ENCODE peak calls at places on chromosomes 11 and 22, in seven cellular contexts. K is neuronal stem cell, A is IMR-90, D is mesendoderm, Q is mesenchymal stem cell, N is trophoblast cell, H is H1. J is an unnamed sample.

GRCh38 chr22:30574095-30574981 is at the start of gene GAL3ST1:
- DNase-seq in H (no peak), K (peak), D (peak), Q (no peak), A (no peak), N (no peak), J (peak)

GRCh38 chr22:48662476-48663150 is 1165.1 kb downstream of the BRD1 start:
- DNase-seq in K (no peak), D (no peak), Q (no peak), N (no peak), H (no peak), A (no peak), J (no peak)

GRCh38 chr22:22235564-22235963 is 9.0 kb upstream of the VPREB1 start:
- DNase-seq in N (no peak), K (no peak), D (peak), A (no peak), Q (no peak), H (peak), J (peak)

GRCh38 chr11:100467821-100468508 is 219.1 kb upstream of the ARHGAP42 start:
- DNase-seq in N (no peak), A (no peak), D (no peak), K (no peak), Q (peak), H (no peak), J (no peak)

GRCh38 chr11:67504950-67505561 is at the start of gene PITPNM1:
- DNase-seq in H (peak), A (peak), Q (peak), D (peak), N (peak), K (peak), J (peak)

GRCh38 chr11:9362393-9362863 is 22.0 kb upstream of the IPO7 start:
- DNase-seq in N (no peak), Q (peak), H (no peak), A (no peak), K (no peak), D (peak), J (peak)

GRCh38 chr11:11468919-11469318 is 115.9 kb upstream of the CSNK2A3 start:
- DNase-seq in Q (peak), A (peak), D (no peak), H (no peak), N (no peak), K (no peak), J (no peak)

GRCh38 chr11:61267437-61267841 is 26.5 kb downstream of the PGA5 start:
- DNase-seq in A (no peak), D (no peak), N (no peak), Q (no peak), H (no peak), K (no peak), J (no peak)

GRCh38 chr11:119205080-119205479 is 1.1 kb upstream of the CBL start:
- DNase-seq in H (no peak), A (no peak), N (peak), D (no peak), K (no peak), Q (no peak), J (no peak)

GRCh38 chr11:88016392-88017020 is 158.7 kb downstream of the RAB38 start:
- DNase-seq in K (peak), A (peak), N (peak), H (peak), D (peak), Q (peak), J (peak)

GRCh38 chr22:20590477-20591294 is 83.3 kb downstream of the MED15 start:
- DNase-seq in H (no peak), K (no peak), D (no peak), N (no peak), Q (no peak), A (no peak), J (no peak)

GRCh38 chr22:42805998-42806481 is 51.0 kb downstream of the ARFGAP3 start:
- DNase-seq in N (no peak), Q (no peak), K (no peak), D (no peak), H (peak), A (no peak), J (peak)

GRCh38 chr11:43575931-43576833 is 104.4 kb upstream of the HSD17B12 start:
- DNase-seq in H (no peak), A (no peak), D (no peak), Q (no peak), K (no peak), N (no peak), J (no peak)

GRCh38 chr11:125236072-125236825 is 71.7 kb downstream of the PKNOX2 start:
- DNase-seq in A (no peak), N (no peak), H (no peak), Q (no peak), D (peak), K (no peak), J (peak)

GRCh38 chr11:93972790-93973189 is 48.4 kb upstream of the HEPHL1 start:
- DNase-seq in Q (no peak), K (no peak), N (no peak), A (no peak), D (no peak), H (no peak), J (no peak)

GRCh38 chr11:131632971-131633370 is 262.6 kb downstream of the NTM start:
- DNase-seq in N (no peak), D (no peak), Q (no peak), K (no peak), H (no peak), A (no peak), J (no peak)

GRCh38 chr22:26669060-26669481 is 11.7 kb downstream of the MIAT start:
- DNase-seq in A (peak), H (peak), N (no peak), K (no peak), D (peak), Q (peak), J (peak)

GRCh38 chr11:61138940-61139339 is 22.3 kb downstream of the VPS37C start:
- DNase-seq in K (no peak), A (peak), D (no peak), Q (peak), H (no peak), N (no peak), J (no peak)

GRCh38 chr11:19853901-19854300 is 141.3 kb downstream of the NAV2 start:
- DNase-seq in D (no peak), H (no peak), Q (no peak), N (no peak), K (no peak), A (peak), J (no peak)

GRCh38 chr11:72759468-72759867 is 7.3 kb upstream of the ARAP1 start:
- DNase-seq in D (no peak), N (no peak), A (no peak), K (no peak), H (no peak), Q (no peak), J (no peak)

GRCh38 chr11:63478896-63479295 is 12.1 kb downstream of the PLAAT5 start:
- DNase-seq in K (peak), H (peak), N (peak), Q (peak), A (peak), D (peak), J (peak)

GRCh38 chr22:35312198-35313059 is 12.7 kb downstream of the TOM1 start:
- DNase-seq in Q (no peak), H (no peak), N (peak), K (no peak), D (no peak), A (peak), J (no peak)

GRCh38 chr22:38186429-38186828 is 4.8 kb upstream of the PLA2G6 start:
- DNase-seq in Q (peak), A (no peak), N (peak), H (no peak), D (no peak), K (no peak), J (no peak)

GRCh38 chr11:57237204-57237681 is at the start of gene APLNR:
- DNase-seq in K (no peak), A (no peak), Q (no peak), N (no peak), H (no peak), D (peak), J (peak)

GRCh38 chr11:106137061-106137460 is 59.6 kb downstream of the AASDHPPT start:
- DNase-seq in H (no peak), K (no peak), Q (no peak), N (no peak), A (no peak), D (no peak), J (no peak)

GRCh38 chr11:74524501-74524900 is 31.0 kb upstream of the LIPT2 start:
- DNase-seq in H (no peak), K (no peak), D (no peak), A (no peak), N (no peak), Q (no peak), J (no peak)

GRCh38 chr22:44828193-44828592 is 75.8 kb downstream of the ARHGAP8 start:
- DNase-seq in Q (no peak), A (no peak), K (no peak), N (no peak), D (peak), H (peak), J (peak)

GRCh38 chr22:20552450-20552894 is 45.1 kb downstream of the MED15 start:
- DNase-seq in A (peak), Q (peak), D (no peak), H (no peak), N (no peak), K (no peak), J (no peak)

GRCh38 chr22:42932857-42933782 is 76.0 kb upstream of the ARFGAP3 start:
- DNase-seq in D (no peak), K (no peak), H (no peak), Q (no peak), N (no peak), A (peak), J (no peak)

GRCh38 chr11:119371778-119372182 is 9.7 kb downstream of the USP2 start:
- DNase-seq in D (no peak), N (no peak), K (no peak), H (no peak), Q (no peak), A (no peak), J (peak)

GRCh38 chr22:25827415-25827814 is 85.4 kb downstream of the MYO18B start:
- DNase-seq in H (no peak), A (no peak), D (no peak), N (no peak), K (peak), Q (no peak), J (no peak)

GRCh38 chr11:63536669-63537292 is at the start of gene PLAAT4:
- DNase-seq in A (peak), H (no peak), K (no peak), N (no peak), Q (peak), D (no peak), J (no peak)

GRCh38 chr11:74090701-74091100 is 80.1 kb downstream of the C2CD3 start:
- DNase-seq in N (no peak), K (no peak), A (peak), H (no peak), Q (peak), D (peak), J (no peak)

GRCh38 chr22:39444937-39445465 is 11.8 kb upstream of the MGAT3 start:
- DNase-seq in A (no peak), Q (no peak), N (no peak), H (no peak), K (no peak), D (no peak), J (no peak)
- H3K23ac ChIP-seq in A (no peak), Q (no peak), N (no peak), H (no peak), K (no peak), D (no peak), J (no peak)

DNA sequence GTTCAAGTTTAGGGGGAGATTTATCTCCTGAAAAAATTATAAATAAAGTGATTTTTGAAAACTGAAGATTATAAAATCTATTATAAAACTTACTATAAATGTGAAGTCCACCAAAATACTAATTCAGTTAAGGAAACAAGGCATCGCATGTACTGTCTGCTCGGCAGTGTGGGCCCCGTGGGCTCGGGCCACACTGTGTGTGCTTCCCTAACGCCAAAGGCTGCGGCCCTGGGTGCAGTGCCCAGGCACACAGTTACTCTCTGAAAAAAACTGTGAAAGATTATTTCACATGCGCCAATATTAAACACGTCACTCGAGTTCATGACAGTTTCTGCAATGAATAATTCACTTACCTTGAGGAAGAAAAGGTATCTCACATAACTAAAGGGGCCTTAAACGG is 39.8 kb downstream of the BRD1 start:
- DNase-seq in K (no peak), Q (no peak), D (no peak), A (no peak), N (no peak), H (no peak), J (no peak)
- H3K23ac ChIP-seq in K (no peak), Q (no peak), D (no peak), A (no peak), N (no peak), H (no peak), J (no peak)

GRCh38 chr11:65623177-65623576 is 7.6 kb downstream of the PCNX3 start:
- DNase-seq in A (no peak), K (no peak), D (no peak), Q (no peak), H (no peak), N (no peak), J (no peak)
- H3K23ac ChIP-seq in A (no peak), K (no peak), D (no peak), Q (no peak), H (no peak), N (no peak), J (no peak)

GRCh38 chr22:39242809-39243442 is 1.9 kb downstream of the PDGFB start:
- DNase-seq in N (peak), H (peak), D (peak), A (no peak), Q (peak), K (no peak), J (peak)

GRCh38 chr22:39243443-39244072 is 1.2 kb downstream of the PDGFB start:
- DNase-seq in D (peak), H (peak), A (no peak), Q (peak), K (no peak), N (peak), J (no peak)

GRCh38 chr22:39244496-39245129 is at the start of gene PDGFB:
- DNase-seq in D (peak), H (no peak), N (peak), Q (peak), A (no peak), K (no peak), J (no peak)

GRCh38 chr22:39245130-39246039 is 603 bp upstream of the PDGFB start:
- DNase-seq in D (no peak), K (no peak), A (no peak), Q (no peak), N (no peak), H (no peak), J (no peak)

DNA sequence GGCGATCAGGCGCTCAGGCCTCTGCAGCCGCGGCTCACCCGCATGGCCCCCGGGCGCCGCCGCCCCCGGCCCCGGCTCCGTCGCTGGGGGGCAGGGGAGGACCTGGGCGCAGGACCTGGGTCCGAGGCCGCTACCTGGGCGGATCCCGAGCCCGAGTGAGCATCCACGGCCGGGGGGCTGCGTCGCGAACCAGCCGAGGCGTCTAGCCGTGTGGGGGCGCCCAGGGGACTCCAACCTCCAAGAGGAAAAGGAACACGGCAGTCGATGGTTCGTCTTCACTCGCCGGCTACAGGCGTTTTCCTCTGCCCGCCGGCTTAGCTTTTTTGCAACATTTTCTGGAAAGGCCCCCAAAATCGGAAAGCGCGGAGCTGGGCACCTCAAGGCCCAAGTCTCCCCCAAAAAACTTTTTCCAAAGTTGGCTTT is 698 bp downstream of the PDGFB start:
- DNase-seq in K (no peak), A (no peak), N (no peak), H (peak), Q (peak), D (no peak), J (no peak)
- H3K23ac ChIP-seq in K (no peak), A (no peak), N (no peak), H (no peak), Q (no peak), D (no peak), J (no peak)

DNA sequence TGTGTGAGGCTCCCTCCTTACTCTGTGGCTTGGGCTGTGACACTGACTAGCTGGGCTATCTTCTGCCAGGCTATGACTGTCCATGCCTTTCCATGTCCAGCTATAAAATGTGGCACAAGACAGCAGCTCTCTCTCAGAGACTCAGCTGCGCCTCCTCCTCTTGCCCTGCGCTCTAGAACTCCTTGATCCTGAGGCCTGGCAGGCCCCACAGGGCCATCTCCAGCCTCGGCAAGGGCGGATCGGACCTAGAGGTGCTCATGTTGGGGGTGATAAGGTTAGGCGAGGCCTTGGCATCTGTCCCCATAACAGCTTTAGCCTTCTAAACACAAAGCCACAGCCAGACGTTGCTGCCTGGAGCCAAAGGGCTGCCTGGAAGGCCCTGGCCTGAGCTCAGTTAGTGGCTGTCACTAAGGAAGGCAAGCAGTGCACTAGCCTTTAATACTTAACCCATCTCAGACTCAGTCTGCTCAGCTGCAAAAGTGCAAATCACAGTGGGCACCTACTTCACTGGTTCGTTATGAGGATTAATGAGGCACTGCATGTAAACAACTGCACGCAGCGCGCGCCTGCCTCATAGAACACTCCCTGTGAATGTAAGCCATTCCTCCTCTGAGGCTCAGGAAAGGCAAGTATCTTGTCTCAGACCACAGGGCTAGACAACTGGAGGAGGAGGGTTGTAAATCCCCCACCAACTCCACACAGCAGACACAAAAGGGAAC is 1.2 kb downstream of the GUCD1 start:
- DNase-seq in D (no peak), N (no peak), K (no peak), Q (peak), H (no peak), A (peak), J (no peak)
- H3K23ac ChIP-seq in D (peak), N (no peak), K (peak), Q (peak), H (no peak), A (peak), J (no peak)

GRCh38 chr11:3854660-3854976 is 846 bp upstream of the STIM1 start:
- DNase-seq in H (no peak), K (no peak), D (peak), N (no peak), A (no peak), Q (no peak), J (no peak)

GRCh38 chr11:3854977-3855807 is at the start of gene STIM1:
- DNase-seq in Q (peak), D (peak), A (peak), K (peak), N (peak), H (peak), J (peak)

GRCh38 chr11:3857628-3858027 is 2.2 kb downstream of the STIM1 start:
- DNase-seq in N (no peak), Q (no peak), A (no peak), H (no peak), D (no peak), K (no peak), J (no peak)

GRCh38 chr11:3856856-3857553 is 1.5 kb downstream of the STIM1 start:
- DNase-seq in H (no peak), D (no peak), Q (no peak), A (no peak), N (no peak), K (no peak), J (no peak)

DNA sequence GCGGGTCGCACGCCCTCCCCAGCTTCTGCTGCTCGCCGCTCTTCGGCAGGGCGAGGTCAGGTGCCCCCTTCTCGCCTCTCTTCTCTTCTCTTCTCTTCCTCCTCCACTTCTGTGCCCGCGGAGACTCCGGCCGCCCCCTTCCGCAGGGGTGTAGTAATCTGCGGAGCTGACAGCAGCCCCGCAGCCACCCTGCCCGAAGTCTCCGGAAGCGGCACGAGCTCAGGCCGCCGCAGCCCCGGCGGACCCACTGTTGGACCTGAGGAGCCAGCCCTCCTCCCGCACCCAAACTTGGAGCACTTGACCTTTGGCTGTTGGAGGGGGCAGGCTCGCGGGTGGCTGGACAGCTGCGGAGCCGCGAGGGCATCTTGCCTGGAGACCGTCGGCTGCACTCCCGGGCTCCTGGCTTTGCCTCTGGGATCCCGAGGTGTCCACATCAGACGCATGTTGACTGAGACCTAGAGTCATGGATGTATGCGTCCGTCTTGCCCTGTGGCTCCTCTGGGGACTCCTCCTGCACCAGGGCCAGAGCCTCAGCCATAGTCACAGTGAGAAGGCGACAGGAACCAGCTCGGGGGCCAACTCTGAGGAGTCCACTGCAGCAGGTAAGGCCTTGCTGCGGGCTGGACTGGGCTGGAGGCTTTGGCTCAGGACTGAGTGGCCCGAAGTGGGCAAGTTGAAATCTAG is 486 bp downstream of the STIM1 start:
- DNase-seq in A (no peak), K (no peak), D (peak), N (peak), H (peak), Q (peak), J (peak)
- H3K23ac ChIP-seq in A (peak), K (peak), D (no peak), N (no peak), H (no peak), Q (peak), J (no peak)

DNA sequence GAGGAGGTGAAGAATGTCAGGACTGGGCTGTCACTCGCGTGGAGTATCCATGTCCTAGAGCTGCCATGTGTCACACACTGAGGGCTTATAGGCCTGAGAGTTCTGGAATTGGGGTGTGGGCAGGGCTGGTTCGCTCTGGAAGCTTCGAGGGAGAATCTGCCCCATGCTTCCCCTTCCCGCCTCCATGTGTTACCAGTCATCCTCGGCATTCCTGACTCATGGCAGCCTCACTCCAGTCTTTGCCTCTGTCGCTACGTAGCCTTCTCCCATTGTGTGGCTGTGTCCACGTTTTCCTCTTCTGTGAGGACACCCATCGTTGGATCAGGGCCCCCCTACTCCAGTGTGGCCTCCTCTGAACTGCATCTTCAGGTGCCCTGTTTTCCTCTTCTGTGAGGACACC is 301.2 kb downstream of the TBC1D22A start:
- DNase-seq in N (no peak), Q (no peak), A (no peak), D (no peak), H (no peak), K (no peak), J (peak)
- H3K23ac ChIP-seq in N (no peak), Q (no peak), A (no peak), D (no peak), H (no peak), K (no peak), J (no peak)

J was measured in H9.